ENCODE peak calls at places on chromosome 5, in nine cellular contexts. One of them, this sample, is unnamed.

GRCh38 chr5:167769846-167770420 is 521.5 kb upstream of the WWC1 start:
- DNase-seq in neural crest cell: no peak
- DNase-seq in fibroblast of villous mesenchyme: no peak
- DNase-seq in epithelial cell of proximal tubule: peak
- DNase-seq in activated CD8-positive, alpha-beta memory T cell treated with anti-CD3 and anti-CD28 coated beads, Interleukin-2, amount 50 U/mL, for 48 hours: no peak
- DNase-seq in hypothalamus: no peak
- DNase-seq in ascending aorta: no peak
- DNase-seq in NCI-H1105 treated with DMSO at 0.1 percent for 48 hours: no peak
- DNase-seq in bronchial epithelial cell: peak
- DNase-seq in this sample: no peak

GRCh38 chr5:136382071-136382470 is 16.7 kb upstream of the TRPC7 start:
- DNase-seq in hypothalamus: no peak
- DNase-seq in NCI-H1105 treated with DMSO at 0.1 percent for 48 hours: no peak
- DNase-seq in fibroblast of villous mesenchyme: no peak
- DNase-seq in ascending aorta: no peak
- DNase-seq in epithelial cell of proximal tubule: no peak
- DNase-seq in neural crest cell: no peak
- DNase-seq in activated CD8-positive, alpha-beta memory T cell treated with anti-CD3 and anti-CD28 coated beads, Interleukin-2, amount 50 U/mL, for 48 hours: no peak
- DNase-seq in bronchial epithelial cell: no peak
- DNase-seq in this sample: no peak

GRCh38 chr5:26104175-26104574 is 934.2 kb downstream of the CDH9 start:
- DNase-seq in hypothalamus: no peak
- DNase-seq in activated CD8-positive, alpha-beta memory T cell treated with anti-CD3 and anti-CD28 coated beads, Interleukin-2, amount 50 U/mL, for 48 hours: no peak
- DNase-seq in neural crest cell: no peak
- DNase-seq in ascending aorta: no peak
- DNase-seq in NCI-H1105 treated with DMSO at 0.1 percent for 48 hours: no peak
- DNase-seq in epithelial cell of proximal tubule: no peak
- DNase-seq in fibroblast of villous mesenchyme: no peak
- DNase-seq in bronchial epithelial cell: no peak
- DNase-seq in this sample: no peak

GRCh38 chr5:177546262-177546741 is 8.1 kb downstream of the FAM193B start:
- DNase-seq in ascending aorta: peak
- DNase-seq in fibroblast of villous mesenchyme: peak
- DNase-seq in epithelial cell of proximal tubule: peak
- DNase-seq in activated CD8-positive, alpha-beta memory T cell treated with anti-CD3 and anti-CD28 coated beads, Interleukin-2, amount 50 U/mL, for 48 hours: no peak
- DNase-seq in neural crest cell: no peak
- DNase-seq in bronchial epithelial cell: peak
- DNase-seq in NCI-H1105 treated with DMSO at 0.1 percent for 48 hours: no peak
- DNase-seq in hypothalamus: peak
- DNase-seq in this sample: peak

GRCh38 chr5:74034738-74035137 is 408.7 kb downstream of the ARHGEF28 start:
- DNase-seq in activated CD8-positive, alpha-beta memory T cell treated with anti-CD3 and anti-CD28 coated beads, Interleukin-2, amount 50 U/mL, for 48 hours: no peak
- DNase-seq in epithelial cell of proximal tubule: no peak
- DNase-seq in fibroblast of villous mesenchyme: no peak
- DNase-seq in ascending aorta: no peak
- DNase-seq in bronchial epithelial cell: peak
- DNase-seq in NCI-H1105 treated with DMSO at 0.1 percent for 48 hours: no peak
- DNase-seq in neural crest cell: no peak
- DNase-seq in hypothalamus: peak
- DNase-seq in this sample: no peak

GRCh38 chr5:453725-454481 is 10.9 kb downstream of the EXOC3 start:
- DNase-seq in hypothalamus: no peak
- DNase-seq in NCI-H1105 treated with DMSO at 0.1 percent for 48 hours: no peak
- DNase-seq in activated CD8-positive, alpha-beta memory T cell treated with anti-CD3 and anti-CD28 coated beads, Interleukin-2, amount 50 U/mL, for 48 hours: no peak
- DNase-seq in ascending aorta: peak
- DNase-seq in neural crest cell: no peak
- DNase-seq in bronchial epithelial cell: peak
- DNase-seq in fibroblast of villous mesenchyme: no peak
- DNase-seq in epithelial cell of proximal tubule: no peak
- DNase-seq in this sample: no peak

GRCh38 chr5:123083298-123083697 is 5.7 kb upstream of the PRDM6 start:
- DNase-seq in activated CD8-positive, alpha-beta memory T cell treated with anti-CD3 and anti-CD28 coated beads, Interleukin-2, amount 50 U/mL, for 48 hours: no peak
- DNase-seq in NCI-H1105 treated with DMSO at 0.1 percent for 48 hours: no peak
- DNase-seq in bronchial epithelial cell: no peak
- DNase-seq in neural crest cell: no peak
- DNase-seq in hypothalamus: no peak
- DNase-seq in ascending aorta: no peak
- DNase-seq in epithelial cell of proximal tubule: no peak
- DNase-seq in fibroblast of villous mesenchyme: no peak
- DNase-seq in this sample: no peak

GRCh38 chr5:33489481-33490067 is 48.8 kb downstream of the TARS1 start:
- DNase-seq in fibroblast of villous mesenchyme: no peak
- DNase-seq in NCI-H1105 treated with DMSO at 0.1 percent for 48 hours: no peak
- DNase-seq in bronchial epithelial cell: no peak
- DNase-seq in epithelial cell of proximal tubule: no peak
- DNase-seq in neural crest cell: no peak
- DNase-seq in activated CD8-positive, alpha-beta memory T cell treated with anti-CD3 and anti-CD28 coated beads, Interleukin-2, amount 50 U/mL, for 48 hours: no peak
- DNase-seq in ascending aorta: no peak
- DNase-seq in hypothalamus: no peak
- DNase-seq in this sample: no peak

GRCh38 chr5:115850771-115851416 is 9.2 kb downstream of the AP3S1 start:
- DNase-seq in epithelial cell of proximal tubule: no peak
- DNase-seq in fibroblast of villous mesenchyme: peak
- DNase-seq in NCI-H1105 treated with DMSO at 0.1 percent for 48 hours: no peak
- DNase-seq in hypothalamus: no peak
- DNase-seq in activated CD8-positive, alpha-beta memory T cell treated with anti-CD3 and anti-CD28 coated beads, Interleukin-2, amount 50 U/mL, for 48 hours: no peak
- DNase-seq in neural crest cell: no peak
- DNase-seq in bronchial epithelial cell: no peak
- DNase-seq in ascending aorta: no peak
- DNase-seq in this sample: no peak

GRCh38 chr5:5339257-5339656 is 83.2 kb upstream of the ICE1 start:
- DNase-seq in neural crest cell: no peak
- DNase-seq in NCI-H1105 treated with DMSO at 0.1 percent for 48 hours: no peak
- DNase-seq in hypothalamus: no peak
- DNase-seq in bronchial epithelial cell: no peak
- DNase-seq in epithelial cell of proximal tubule: no peak
- DNase-seq in fibroblast of villous mesenchyme: no peak
- DNase-seq in activated CD8-positive, alpha-beta memory T cell treated with anti-CD3 and anti-CD28 coated beads, Interleukin-2, amount 50 U/mL, for 48 hours: no peak
- DNase-seq in ascending aorta: no peak
- DNase-seq in this sample: no peak

GRCh38 chr5:83322273-83322924 is 149.1 kb upstream of the VCAN start:
- DNase-seq in neural crest cell: no peak
- DNase-seq in hypothalamus: no peak
- DNase-seq in activated CD8-positive, alpha-beta memory T cell treated with anti-CD3 and anti-CD28 coated beads, Interleukin-2, amount 50 U/mL, for 48 hours: no peak
- DNase-seq in epithelial cell of proximal tubule: no peak
- DNase-seq in fibroblast of villous mesenchyme: no peak
- DNase-seq in NCI-H1105 treated with DMSO at 0.1 percent for 48 hours: no peak
- DNase-seq in ascending aorta: no peak
- DNase-seq in bronchial epithelial cell: no peak
- DNase-seq in this sample: no peak

GRCh38 chr5:65243161-65243560 is 238.6 kb downstream of the ADAMTS6 start:
- DNase-seq in fibroblast of villous mesenchyme: no peak
- DNase-seq in hypothalamus: no peak
- DNase-seq in epithelial cell of proximal tubule: no peak
- DNase-seq in ascending aorta: no peak
- DNase-seq in bronchial epithelial cell: no peak
- DNase-seq in activated CD8-positive, alpha-beta memory T cell treated with anti-CD3 and anti-CD28 coated beads, Interleukin-2, amount 50 U/mL, for 48 hours: no peak
- DNase-seq in neural crest cell: no peak
- DNase-seq in NCI-H1105 treated with DMSO at 0.1 percent for 48 hours: no peak
- DNase-seq in this sample: no peak

GRCh38 chr5:4855048-4855447 is 285.1 kb upstream of the ADAMTS16 start:
- DNase-seq in epithelial cell of proximal tubule: no peak
- DNase-seq in bronchial epithelial cell: no peak
- DNase-seq in fibroblast of villous mesenchyme: no peak
- DNase-seq in neural crest cell: no peak
- DNase-seq in hypothalamus: no peak
- DNase-seq in NCI-H1105 treated with DMSO at 0.1 percent for 48 hours: no peak
- DNase-seq in ascending aorta: no peak
- DNase-seq in activated CD8-positive, alpha-beta memory T cell treated with anti-CD3 and anti-CD28 coated beads, Interleukin-2, amount 50 U/mL, for 48 hours: no peak
- DNase-seq in this sample: no peak

GRCh38 chr5:151751091-151751490 is 7.3 kb downstream of the ATOX1 start:
- DNase-seq in activated CD8-positive, alpha-beta memory T cell treated with anti-CD3 and anti-CD28 coated beads, Interleukin-2, amount 50 U/mL, for 48 hours: no peak
- DNase-seq in neural crest cell: no peak
- DNase-seq in fibroblast of villous mesenchyme: peak
- DNase-seq in ascending aorta: no peak
- DNase-seq in epithelial cell of proximal tubule: no peak
- DNase-seq in NCI-H1105 treated with DMSO at 0.1 percent for 48 hours: no peak
- DNase-seq in hypothalamus: no peak
- DNase-seq in bronchial epithelial cell: peak
- DNase-seq in this sample: no peak

GRCh38 chr5:56190500-56190899 is 42.6 kb downstream of the ANKRD55 start:
- DNase-seq in ascending aorta: no peak
- DNase-seq in epithelial cell of proximal tubule: no peak
- DNase-seq in fibroblast of villous mesenchyme: peak
- DNase-seq in NCI-H1105 treated with DMSO at 0.1 percent for 48 hours: no peak
- DNase-seq in neural crest cell: no peak
- DNase-seq in bronchial epithelial cell: peak
- DNase-seq in activated CD8-positive, alpha-beta memory T cell treated with anti-CD3 and anti-CD28 coated beads, Interleukin-2, amount 50 U/mL, for 48 hours: no peak
- DNase-seq in hypothalamus: no peak
- DNase-seq in this sample: peak

GRCh38 chr5:19902316-19902934 is 85.6 kb downstream of the CDH18 start:
- DNase-seq in hypothalamus: no peak
- DNase-seq in epithelial cell of proximal tubule: no peak
- DNase-seq in NCI-H1105 treated with DMSO at 0.1 percent for 48 hours: no peak
- DNase-seq in neural crest cell: no peak
- DNase-seq in ascending aorta: no peak
- DNase-seq in fibroblast of villous mesenchyme: no peak
- DNase-seq in bronchial epithelial cell: peak
- DNase-seq in activated CD8-positive, alpha-beta memory T cell treated with anti-CD3 and anti-CD28 coated beads, Interleukin-2, amount 50 U/mL, for 48 hours: no peak
- DNase-seq in this sample: no peak

GRCh38 chr5:28500511-28500910 is 1462.1 kb upstream of the CDH9 start:
- DNase-seq in neural crest cell: no peak
- DNase-seq in hypothalamus: no peak
- DNase-seq in epithelial cell of proximal tubule: no peak
- DNase-seq in ascending aorta: no peak
- DNase-seq in fibroblast of villous mesenchyme: no peak
- DNase-seq in activated CD8-positive, alpha-beta memory T cell treated with anti-CD3 and anti-CD28 coated beads, Interleukin-2, amount 50 U/mL, for 48 hours: no peak
- DNase-seq in NCI-H1105 treated with DMSO at 0.1 percent for 48 hours: no peak
- DNase-seq in bronchial epithelial cell: no peak
- DNase-seq in this sample: no peak

GRCh38 chr5:169637085-169637855 is at the start of gene DOCK2:
- DNase-seq in fibroblast of villous mesenchyme: no peak
- DNase-seq in bronchial epithelial cell: no peak
- DNase-seq in neural crest cell: no peak
- DNase-seq in NCI-H1105 treated with DMSO at 0.1 percent for 48 hours: no peak
- DNase-seq in ascending aorta: peak
- DNase-seq in hypothalamus: peak
- DNase-seq in epithelial cell of proximal tubule: no peak
- DNase-seq in activated CD8-positive, alpha-beta memory T cell treated with anti-CD3 and anti-CD28 coated beads, Interleukin-2, amount 50 U/mL, for 48 hours: peak
- DNase-seq in this sample: peak

GRCh38 chr5:56129288-56129687 is 103.8 kb downstream of the ANKRD55 start:
- DNase-seq in fibroblast of villous mesenchyme: peak
- DNase-seq in ascending aorta: no peak
- DNase-seq in NCI-H1105 treated with DMSO at 0.1 percent for 48 hours: no peak
- DNase-seq in activated CD8-positive, alpha-beta memory T cell treated with anti-CD3 and anti-CD28 coated beads, Interleukin-2, amount 50 U/mL, for 48 hours: no peak
- DNase-seq in hypothalamus: no peak
- DNase-seq in neural crest cell: no peak
- DNase-seq in bronchial epithelial cell: peak
- DNase-seq in epithelial cell of proximal tubule: peak
- DNase-seq in this sample: no peak

GRCh38 chr5:33738967-33739366 is 152.8 kb downstream of the ADAMTS12 start:
- DNase-seq in ascending aorta: no peak
- DNase-seq in bronchial epithelial cell: peak
- DNase-seq in epithelial cell of proximal tubule: no peak
- DNase-seq in NCI-H1105 treated with DMSO at 0.1 percent for 48 hours: no peak
- DNase-seq in neural crest cell: no peak
- DNase-seq in activated CD8-positive, alpha-beta memory T cell treated with anti-CD3 and anti-CD28 coated beads, Interleukin-2, amount 50 U/mL, for 48 hours: no peak
- DNase-seq in hypothalamus: no peak
- DNase-seq in fibroblast of villous mesenchyme: no peak
- DNase-seq in this sample: no peak

GRCh38 chr5:175895701-175896102 is 24.3 kb downstream of the CPLX2 start:
- DNase-seq in epithelial cell of proximal tubule: no peak
- DNase-seq in bronchial epithelial cell: no peak
- DNase-seq in neural crest cell: no peak
- DNase-seq in NCI-H1105 treated with DMSO at 0.1 percent for 48 hours: no peak
- DNase-seq in activated CD8-positive, alpha-beta memory T cell treated with anti-CD3 and anti-CD28 coated beads, Interleukin-2, amount 50 U/mL, for 48 hours: peak
- DNase-seq in fibroblast of villous mesenchyme: no peak
- DNase-seq in ascending aorta: no peak
- DNase-seq in hypothalamus: no peak
- DNase-seq in this sample: no peak

GRCh38 chr5:95808686-95809413 is 13.7 kb downstream of the GLRX start:
- DNase-seq in NCI-H1105 treated with DMSO at 0.1 percent for 48 hours: no peak
- DNase-seq in activated CD8-positive, alpha-beta memory T cell treated with anti-CD3 and anti-CD28 coated beads, Interleukin-2, amount 50 U/mL, for 48 hours: peak
- DNase-seq in epithelial cell of proximal tubule: no peak
- DNase-seq in hypothalamus: no peak
- DNase-seq in ascending aorta: peak
- DNase-seq in neural crest cell: no peak
- DNase-seq in bronchial epithelial cell: no peak
- DNase-seq in fibroblast of villous mesenchyme: peak
- DNase-seq in this sample: peak

This sample was measured in adrenal gland.